ENCODE peak calls at places on chromosomes 11 and 22, in seven cellular contexts. One of them, this sample, is unnamed.

GRCh38 chr22:50311606-50312351 is 4.3 kb upstream of the PLXNB2 start:
- DNase-seq in fibroblast of the aortic adventitia: no peak
- DNase-seq in AG09319: no peak
- DNase-seq in AG10803: no peak
- DNase-seq in HCT116: no peak
- DNase-seq in Peyer's patch: no peak
- DNase-seq in cardiac fibroblast: no peak
- DNase-seq in this sample: no peak

GRCh38 chr11:133115099-133115498 is 417.2 kb downstream of the OPCML start:
- DNase-seq in fibroblast of the aortic adventitia: no peak
- DNase-seq in AG09319: no peak
- DNase-seq in AG10803: no peak
- DNase-seq in HCT116: no peak
- DNase-seq in Peyer's patch: no peak
- DNase-seq in cardiac fibroblast: no peak
- DNase-seq in this sample: no peak

GRCh38 chr22:27228771-27229170 is 571.4 kb downstream of the MIAT start:
- DNase-seq in fibroblast of the aortic adventitia: no peak
- DNase-seq in AG09319: no peak
- DNase-seq in AG10803: no peak
- DNase-seq in HCT116: no peak
- DNase-seq in Peyer's patch: no peak
- DNase-seq in cardiac fibroblast: no peak
- DNase-seq in this sample: no peak

GRCh38 chr11:96228911-96229310 is 114.1 kb downstream of the MAML2 start:
- DNase-seq in fibroblast of the aortic adventitia: peak
- DNase-seq in AG09319: no peak
- DNase-seq in AG10803: peak
- DNase-seq in HCT116: no peak
- DNase-seq in Peyer's patch: no peak
- DNase-seq in cardiac fibroblast: peak
- DNase-seq in this sample: no peak

GRCh38 chr11:67406969-67407699 is 3.3 kb downstream of the TBC1D10C start:
- DNase-seq in fibroblast of the aortic adventitia: no peak
- DNase-seq in AG09319: no peak
- DNase-seq in AG10803: no peak
- DNase-seq in HCT116: no peak
- DNase-seq in Peyer's patch: peak
- DNase-seq in cardiac fibroblast: no peak
- DNase-seq in this sample: no peak

GRCh38 chr22:28051787-28052356 is 132.8 kb upstream of the PITPNB start:
- DNase-seq in fibroblast of the aortic adventitia: peak
- DNase-seq in AG09319: peak
- DNase-seq in AG10803: peak
- DNase-seq in HCT116: peak
- DNase-seq in Peyer's patch: peak
- DNase-seq in cardiac fibroblast: peak
- DNase-seq in this sample: no peak

GRCh38 chr22:41359376-41359775 is 22.4 kb upstream of the TEF start:
- DNase-seq in fibroblast of the aortic adventitia: no peak
- DNase-seq in AG09319: no peak
- DNase-seq in AG10803: no peak
- DNase-seq in HCT116: no peak
- DNase-seq in Peyer's patch: no peak
- DNase-seq in cardiac fibroblast: no peak
- DNase-seq in this sample: no peak

GRCh38 chr11:1233351-1234053 is 10.6 kb downstream of the MUC5B start:
- DNase-seq in fibroblast of the aortic adventitia: no peak
- DNase-seq in AG09319: no peak
- DNase-seq in AG10803: no peak
- DNase-seq in HCT116: no peak
- DNase-seq in Peyer's patch: no peak
- DNase-seq in cardiac fibroblast: no peak
- DNase-seq in this sample: no peak

GRCh38 chr22:48722661-48723060 is 1105.0 kb downstream of the BRD1 start:
- DNase-seq in fibroblast of the aortic adventitia: no peak
- DNase-seq in AG09319: no peak
- DNase-seq in AG10803: no peak
- DNase-seq in HCT116: no peak
- DNase-seq in Peyer's patch: no peak
- DNase-seq in cardiac fibroblast: no peak
- DNase-seq in this sample: no peak

GRCh38 chr11:125441648-125442410 is 54.2 kb downstream of the FEZ1 start:
- DNase-seq in fibroblast of the aortic adventitia: no peak
- DNase-seq in AG09319: no peak
- DNase-seq in AG10803: no peak
- DNase-seq in HCT116: no peak
- DNase-seq in Peyer's patch: no peak
- DNase-seq in cardiac fibroblast: no peak
- DNase-seq in this sample: no peak

GRCh38 chr11:72635931-72636330 is 38.3 kb downstream of the PDE2A start:
- DNase-seq in fibroblast of the aortic adventitia: no peak
- DNase-seq in AG09319: no peak
- DNase-seq in AG10803: no peak
- DNase-seq in HCT116: no peak
- DNase-seq in Peyer's patch: no peak
- DNase-seq in cardiac fibroblast: no peak
- DNase-seq in this sample: no peak

GRCh38 chr22:20023214-20023613 is 2.3 kb downstream of the TANGO2 start:
- DNase-seq in fibroblast of the aortic adventitia: no peak
- DNase-seq in AG09319: no peak
- DNase-seq in AG10803: no peak
- DNase-seq in HCT116: no peak
- DNase-seq in Peyer's patch: no peak
- DNase-seq in cardiac fibroblast: no peak
- DNase-seq in this sample: no peak

GRCh38 chr11:118068206-118068944 is 8.5 kb upstream of the TMPRSS4 start:
- DNase-seq in fibroblast of the aortic adventitia: no peak
- DNase-seq in AG09319: no peak
- DNase-seq in AG10803: no peak
- DNase-seq in HCT116: no peak
- DNase-seq in Peyer's patch: no peak
- DNase-seq in cardiac fibroblast: no peak
- DNase-seq in this sample: no peak

GRCh38 chr11:62881579-62882427 is 1.1 kb downstream of the SLC3A2 start:
- DNase-seq in fibroblast of the aortic adventitia: peak
- DNase-seq in AG09319: peak
- DNase-seq in AG10803: peak
- DNase-seq in HCT116: peak
- DNase-seq in Peyer's patch: peak
- DNase-seq in cardiac fibroblast: peak
- DNase-seq in this sample: peak

GRCh38 chr11:116258821-116259220 is 514.0 kb downstream of the BUD13 start:
- DNase-seq in fibroblast of the aortic adventitia: no peak
- DNase-seq in AG09319: no peak
- DNase-seq in AG10803: no peak
- DNase-seq in HCT116: no peak
- DNase-seq in Peyer's patch: no peak
- DNase-seq in cardiac fibroblast: no peak
- DNase-seq in this sample: no peak

GRCh38 chr11:64996710-64997380 is at the start of gene BATF2:
- DNase-seq in fibroblast of the aortic adventitia: peak
- DNase-seq in AG09319: peak
- DNase-seq in AG10803: peak
- DNase-seq in HCT116: peak
- DNase-seq in Peyer's patch: peak
- DNase-seq in cardiac fibroblast: peak
- DNase-seq in this sample: no peak

GRCh38 chr22:22111267-22111751 is 128.7 kb upstream of the TOP3B start:
- DNase-seq in fibroblast of the aortic adventitia: peak
- DNase-seq in AG09319: no peak
- DNase-seq in AG10803: peak
- DNase-seq in HCT116: no peak
- DNase-seq in Peyer's patch: peak
- DNase-seq in cardiac fibroblast: peak
- DNase-seq in this sample: no peak

GRCh38 chr11:78742430-78742829 is 167.8 kb upstream of the NARS2 start:
- DNase-seq in fibroblast of the aortic adventitia: peak
- DNase-seq in AG09319: no peak
- DNase-seq in AG10803: peak
- DNase-seq in HCT116: no peak
- DNase-seq in Peyer's patch: peak
- DNase-seq in cardiac fibroblast: no peak
- DNase-seq in this sample: no peak
- TF ChIP-seq CTCF in fibroblast of the aortic adventitia: no peak
- TF ChIP-seq CTCF in AG09319: no peak
- TF ChIP-seq CTCF in AG10803: no peak
- TF ChIP-seq CTCF in HCT116: no peak
- TF ChIP-seq CTCF in Peyer's patch: no peak
- TF ChIP-seq CTCF in cardiac fibroblast: no peak
- TF ChIP-seq CTCF in this sample: no peak

DNA sequence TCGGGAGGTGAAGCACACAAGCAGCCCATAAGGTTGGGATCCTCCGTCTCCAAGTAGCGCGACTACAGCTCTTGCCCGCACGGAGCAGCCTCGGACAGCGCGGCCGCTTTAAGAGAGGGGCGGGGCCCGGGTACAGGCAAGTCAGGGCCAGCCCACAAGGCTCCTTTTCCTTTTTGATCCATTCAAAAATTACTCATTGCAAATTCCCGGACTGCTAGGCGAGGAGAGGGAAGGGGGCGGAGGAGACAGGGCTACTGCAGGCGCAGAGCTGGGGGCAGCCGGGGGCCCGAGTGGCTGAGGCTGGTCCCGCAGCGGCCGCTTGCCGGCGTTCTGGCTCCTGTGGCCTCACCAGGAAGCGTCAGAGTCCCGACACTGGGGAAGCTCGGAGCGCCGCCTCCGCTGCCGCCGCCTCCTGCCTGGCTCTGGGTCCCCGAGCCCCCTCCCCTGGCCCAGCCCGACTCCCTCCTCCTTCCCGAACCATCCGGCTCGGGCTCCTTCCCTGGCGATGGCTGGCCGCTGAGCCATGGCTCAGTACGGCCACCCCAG is at the start of gene UBASH3B:
- DNase-seq in fibroblast of the aortic adventitia: peak
- DNase-seq in AG09319: peak
- DNase-seq in AG10803: peak
- DNase-seq in HCT116: peak
- DNase-seq in Peyer's patch: peak
- DNase-seq in cardiac fibroblast: peak
- DNase-seq in this sample: peak
- TF ChIP-seq CTCF in fibroblast of the aortic adventitia: peak
- TF ChIP-seq CTCF in AG09319: no peak
- TF ChIP-seq CTCF in AG10803: peak
- TF ChIP-seq CTCF in HCT116: no peak
- TF ChIP-seq CTCF in Peyer's patch: no peak
- TF ChIP-seq CTCF in cardiac fibroblast: no peak
- TF ChIP-seq CTCF in this sample: no peak

DNA sequence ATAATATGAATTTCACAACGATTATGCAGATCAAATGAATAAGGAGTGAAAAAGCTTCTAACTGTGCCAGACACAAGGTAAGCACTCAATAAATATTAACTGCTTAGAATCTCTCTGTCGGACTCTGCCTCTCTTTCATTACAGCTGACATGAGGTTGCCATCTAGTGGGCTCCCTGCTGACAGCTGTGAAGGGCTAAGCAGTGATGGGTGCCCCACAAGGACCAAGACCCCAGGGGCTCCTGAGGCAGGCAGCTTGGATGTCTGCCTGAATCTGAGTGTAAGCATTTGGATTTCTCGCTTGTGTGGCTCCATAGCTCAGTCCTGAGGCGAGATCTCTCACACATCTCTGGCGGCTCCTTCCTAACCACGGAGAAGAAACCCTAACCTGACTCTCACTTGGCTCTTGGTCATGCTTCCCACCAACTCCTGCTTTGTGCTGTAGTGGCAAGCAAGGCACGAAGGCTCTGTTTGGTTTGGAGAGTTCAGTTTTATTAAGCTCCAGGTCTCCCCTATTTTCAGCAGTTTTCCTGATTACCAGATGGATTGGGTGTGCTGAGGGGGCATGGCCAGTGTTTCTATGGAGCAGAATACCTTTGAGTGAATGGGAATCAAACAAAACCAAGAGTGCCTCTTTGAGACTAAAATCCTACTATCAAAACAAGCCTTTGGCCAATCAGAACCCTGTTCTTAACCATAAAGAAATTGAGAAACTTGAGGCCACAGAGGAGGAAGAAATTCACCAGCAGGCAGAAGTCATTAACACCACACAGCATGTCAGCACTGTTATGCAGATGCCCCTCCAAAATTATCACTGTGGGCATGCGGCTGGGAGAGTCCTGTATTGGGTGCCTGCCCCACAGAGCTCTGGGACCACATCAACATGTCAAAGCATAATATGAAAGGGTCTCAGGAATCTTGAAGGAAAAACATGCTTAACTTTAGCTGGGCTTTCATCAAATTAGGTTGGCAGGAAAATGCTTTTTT is 152.8 kb upstream of the NTM start:
- DNase-seq in fibroblast of the aortic adventitia: no peak
- DNase-seq in AG09319: no peak
- DNase-seq in AG10803: peak
- DNase-seq in HCT116: no peak
- DNase-seq in Peyer's patch: no peak
- DNase-seq in cardiac fibroblast: no peak
- DNase-seq in this sample: no peak
- TF ChIP-seq CTCF in fibroblast of the aortic adventitia: no peak
- TF ChIP-seq CTCF in AG09319: peak
- TF ChIP-seq CTCF in AG10803: peak
- TF ChIP-seq CTCF in HCT116: peak
- TF ChIP-seq CTCF in Peyer's patch: no peak
- TF ChIP-seq CTCF in cardiac fibroblast: peak
- TF ChIP-seq CTCF in this sample: no peak

GRCh38 chr11:61607920-61608599 is 27.2 kb upstream of the SYT7 start:
- DNase-seq in fibroblast of the aortic adventitia: no peak
- DNase-seq in AG09319: no peak
- DNase-seq in AG10803: no peak
- DNase-seq in HCT116: no peak
- DNase-seq in Peyer's patch: no peak
- DNase-seq in cardiac fibroblast: no peak
- DNase-seq in this sample: no peak

GRCh38 chr11:61609000-61609969 is 28.4 kb upstream of the SYT7 start:
- DNase-seq in fibroblast of the aortic adventitia: no peak
- DNase-seq in AG09319: no peak
- DNase-seq in AG10803: no peak
- DNase-seq in HCT116: no peak
- DNase-seq in Peyer's patch: peak
- DNase-seq in cardiac fibroblast: no peak
- DNase-seq in this sample: no peak

GRCh38 chr11:61610905-61611304 is 30.0 kb upstream of the SYT7 start:
- DNase-seq in fibroblast of the aortic adventitia: no peak
- DNase-seq in AG09319: no peak
- DNase-seq in AG10803: no peak
- DNase-seq in HCT116: no peak
- DNase-seq in Peyer's patch: no peak
- DNase-seq in cardiac fibroblast: no peak
- DNase-seq in this sample: no peak

GRCh38 chr11:61611309-61611708 is 30.4 kb upstream of the SYT7 start:
- DNase-seq in fibroblast of the aortic adventitia: no peak
- DNase-seq in AG09319: no peak
- DNase-seq in AG10803: no peak
- DNase-seq in HCT116: no peak
- DNase-seq in Peyer's patch: no peak
- DNase-seq in cardiac fibroblast: no peak
- DNase-seq in this sample: no peak

GRCh38 chr11:61609970-61610347 is 29.1 kb upstream of the SYT7 start:
- DNase-seq in fibroblast of the aortic adventitia: no peak
- DNase-seq in AG09319: no peak
- DNase-seq in AG10803: no peak
- DNase-seq in HCT116: no peak
- DNase-seq in Peyer's patch: no peak
- DNase-seq in cardiac fibroblast: no peak
- DNase-seq in this sample: no peak
- TF ChIP-seq CTCF in fibroblast of the aortic adventitia: peak
- TF ChIP-seq CTCF in AG09319: peak
- TF ChIP-seq CTCF in AG10803: peak
- TF ChIP-seq CTCF in HCT116: peak
- TF ChIP-seq CTCF in Peyer's patch: no peak
- TF ChIP-seq CTCF in cardiac fibroblast: peak
- TF ChIP-seq CTCF in this sample: no peak

GRCh38 chr22:24423519-24424000 is 3.8 kb upstream of the ADORA2A start:
- DNase-seq in fibroblast of the aortic adventitia: peak
- DNase-seq in AG09319: no peak
- DNase-seq in AG10803: no peak
- DNase-seq in HCT116: no peak
- DNase-seq in Peyer's patch: peak
- DNase-seq in cardiac fibroblast: peak
- DNase-seq in this sample: peak
- TF ChIP-seq CTCF in fibroblast of the aortic adventitia: peak
- TF ChIP-seq CTCF in AG09319: peak
- TF ChIP-seq CTCF in AG10803: peak
- TF ChIP-seq CTCF in HCT116: peak
- TF ChIP-seq CTCF in Peyer's patch: peak
- TF ChIP-seq CTCF in cardiac fibroblast: peak
- TF ChIP-seq CTCF in this sample: peak